ENCODE peak calls at places on chromosome 20, in seven cellular contexts. A is AG20443; L is AG10803; F is effector CD4-positive, alpha-beta T cell; N is SK-MEL-5; R is cardiac fibroblast; V is brain microvascular endothelial cell. K is an unnamed sample.
A peak's percentile ranks its signal among the peaks of the same experiment; 100 is the strongest.

GRCh38 chr20:15446373-15446772 is 1109.0 kb upstream of the FLRT3 start:
- DNase-seq in V (no peak), F (no peak), L (no peak), R (no peak), N (no peak), A (no peak), K (peak; percentile 5)

GRCh38 chr20:5390719-5391118 is 74.0 kb upstream of the PROKR2 start:
- DNase-seq in V (no peak), F (no peak), N (no peak), L (no peak), A (no peak), R (no peak), K (no peak)

GRCh38 chr20:18057106-18057993 is at the start of gene OVOL2:
- DNase-seq in N (no peak), R (no peak), L (no peak), F (no peak), A (peak; percentile 20), V (no peak), K (no peak)

GRCh38 chr20:62889871-62890270 is 28.2 kb upstream of the TCFL5 start:
- DNase-seq in F (no peak), A (no peak), L (no peak), V (no peak), N (no peak), R (no peak), K (no peak)

GRCh38 chr20:33812673-33813462 is 1.7 kb downstream of the CHMP4B start:
- DNase-seq in A (peak; percentile 49), L (no peak), F (no peak), N (peak; percentile 70), V (no peak), R (peak; percentile 36), K (peak; percentile 29)

GRCh38 chr20:61251529-61252393 is at the start of gene CDH4:
- DNase-seq in F (no peak), A (peak; percentile 47), V (no peak), L (no peak), N (no peak), R (no peak), K (peak; percentile 10)

GRCh38 chr20:50765674-50766073 is 29.2 kb upstream of the BCAS4 start:
- DNase-seq in F (no peak), N (no peak), R (no peak), V (no peak), L (no peak), A (no peak), K (no peak)

GRCh38 chr20:62804632-62805364 is at the start of gene OGFR:
- DNase-seq in V (no peak), R (peak; percentile 45), A (peak; percentile 87), L (peak; percentile 41), N (peak; percentile 47), F (peak; percentile 67), K (no peak)

GRCh38 chr20:57030611-57031600 is 235.5 kb downstream of the BMP7 start:
- DNase-seq in R (no peak), F (no peak), V (peak; percentile 89), L (peak; percentile 88), A (peak; percentile 76), N (peak; percentile 79), K (peak; percentile 11)

GRCh38 chr20:1185781-1186334 is 1.1 kb upstream of the TMEM74B start:
- DNase-seq in F (peak; percentile 13), V (no peak), L (peak; percentile 23), N (peak; percentile 77), A (peak; percentile 78), R (peak; percentile 51), K (peak; percentile 36)

GRCh38 chr20:40087496-40087895 is 601.5 kb downstream of the MAFB start:
- DNase-seq in A (no peak), N (no peak), R (no peak), L (no peak), V (no peak), F (no peak), K (no peak)

GRCh38 chr20:58169441-58169840 is 59.0 kb downstream of the ANKRD60 start:
- DNase-seq in F (no peak), R (no peak), V (peak; percentile 53), A (peak; percentile 61), L (peak; percentile 79), N (no peak), K (peak; percentile 17)

GRCh38 chr20:51917886-51918545 is 115.7 kb upstream of the SALL4 start:
- DNase-seq in R (no peak), L (no peak), F (no peak), A (no peak), V (no peak), N (no peak), K (no peak)

GRCh38 chr20:17505664-17506517 is 25.3 kb downstream of the BFSP1 start:
- DNase-seq in R (peak; percentile 62), N (no peak), V (peak; percentile 62), A (no peak), F (no peak), L (peak; percentile 10), K (peak; percentile 36)

GRCh38 chr20:46484954-46485353 is 28.4 kb downstream of the ZNF334 start:
- DNase-seq in R (no peak), A (no peak), F (no peak), L (no peak), V (no peak), N (no peak), K (no peak)

K was measured in amniotic epithelial cell.